ENCODE peak calls at places on chromosomes 11 and 22, in eight cellular contexts. Y is neural progenitor cell, Z is heart right ventricle, E is A549, N is uterus, K is AG04450, R is left lung, T is SK-N-SH. A is an unnamed sample.

GRCh38 chr22:31650391-31650790 is 11.6 kb downstream of the PISD start:
- DNase-seq in N (no peak), T (no peak), E (no peak), Y (no peak), K (peak), Z (no peak), R (no peak), A (no peak)

GRCh38 chr11:68357568-68357967 is 45.2 kb downstream of the LRP5 start:
- DNase-seq in Z (no peak), Y (no peak), N (no peak), R (no peak), E (no peak), K (no peak), T (no peak), A (no peak)

GRCh38 chr22:40547729-40548143 is 88.8 kb downstream of the MRTFA start:
- DNase-seq in T (no peak), K (no peak), E (no peak), R (no peak), Z (no peak), Y (no peak), N (no peak), A (no peak)

GRCh38 chr11:95923730-95924413 is at the start of gene MTMR2:
- DNase-seq in Z (peak), N (peak), T (peak), Y (peak), E (peak), R (peak), K (peak), A (peak)

GRCh38 chr22:40328551-40328950 is 17.7 kb upstream of the ADSL start:
- DNase-seq in Z (no peak), E (no peak), N (no peak), K (no peak), T (no peak), R (no peak), Y (no peak), A (no peak)

GRCh38 chr11:50080256-50080655 is 47.6 kb downstream of the OR4C45 start:
- DNase-seq in T (no peak), E (no peak), Y (no peak), R (no peak), K (no peak), N (no peak), Z (no peak), A (no peak)

GRCh38 chr11:45928535-45929215 is 6.2 kb downstream of the LARGE2 start:
- DNase-seq in N (no peak), K (no peak), T (no peak), Y (no peak), E (no peak), Z (no peak), R (no peak), A (no peak)

GRCh38 chr11:31199403-31199802 is 170.1 kb downstream of the DCDC1 start:
- DNase-seq in N (no peak), R (no peak), Z (no peak), T (no peak), Y (peak), K (no peak), E (no peak), A (no peak)

GRCh38 chr22:18156878-18157713 is 7.1 kb downstream of the USP18 start:
- DNase-seq in Y (peak), N (peak), R (no peak), E (peak), Z (peak), K (peak), T (peak), A (no peak)

GRCh38 chr11:11973866-11974265 is 34.6 kb downstream of the DKK3 start:
- DNase-seq in N (no peak), T (no peak), E (no peak), K (no peak), Y (no peak), Z (no peak), R (no peak), A (no peak)

GRCh38 chr22:39240841-39241631 is 3.7 kb downstream of the PDGFB start:
- DNase-seq in K (no peak), R (peak), E (peak), Y (peak), Z (no peak), T (no peak), N (no peak), A (peak)

GRCh38 chr11:85718126-85718943 is 32.3 kb upstream of the CCDC89 start:
- DNase-seq in K (no peak), Z (no peak), E (no peak), T (no peak), N (no peak), Y (no peak), R (no peak), A (no peak)

GRCh38 chr11:85723088-85723487 is 37.1 kb upstream of the CCDC89 start:
- DNase-seq in T (no peak), K (no peak), N (no peak), Z (no peak), E (no peak), Y (no peak), R (no peak), A (no peak)

GRCh38 chr11:85721191-85721590 is 35.2 kb upstream of the CCDC89 start:
- DNase-seq in R (no peak), Z (no peak), E (no peak), K (no peak), N (no peak), Y (no peak), T (no peak), A (no peak)

GRCh38 chr11:85717360-85717927 is 31.4 kb upstream of the CCDC89 start:
- DNase-seq in Y (no peak), R (no peak), N (no peak), K (no peak), Z (no peak), T (no peak), E (no peak), A (no peak)

DNA sequence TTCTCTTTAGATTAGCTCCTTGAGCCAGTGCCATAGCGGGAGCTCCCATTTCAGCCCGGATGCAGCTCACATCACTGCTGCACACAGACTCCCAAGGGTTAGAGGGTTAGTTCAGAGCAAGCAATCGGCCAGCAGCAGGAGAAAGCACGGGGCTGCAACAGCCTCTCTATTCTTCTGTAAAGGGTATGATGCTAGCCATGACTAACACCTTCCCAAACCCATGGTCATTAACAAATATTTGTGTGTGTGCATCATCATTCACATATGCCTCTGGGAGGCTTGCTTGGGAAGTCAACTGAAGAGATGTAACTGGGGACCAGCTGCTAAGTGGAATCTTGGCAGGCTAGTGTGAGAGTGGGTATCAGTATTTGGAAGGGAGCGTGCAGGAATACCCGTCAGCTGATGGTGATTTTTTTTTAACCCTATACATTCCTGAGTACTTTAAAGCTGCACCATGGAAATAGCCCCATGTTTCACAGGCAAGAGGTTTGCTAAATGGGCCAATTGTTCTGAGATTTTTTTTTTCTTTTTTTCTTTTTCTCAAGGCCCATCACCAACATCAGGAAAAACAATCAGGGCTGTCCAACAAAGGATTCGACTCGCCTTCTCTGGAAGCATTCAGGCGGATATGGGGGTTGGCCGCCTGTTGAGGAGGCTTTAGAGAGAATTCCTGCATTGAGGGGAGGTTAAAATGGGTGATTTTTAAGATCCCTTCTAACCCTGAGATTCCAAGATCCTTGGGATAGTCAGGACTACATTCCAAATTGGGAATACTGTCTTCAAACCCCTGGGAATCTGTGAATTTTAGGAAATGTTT is 33.2 kb upstream of the CCDC89 start:
- DNase-seq in Z (peak), E (peak), Y (peak), N (no peak), R (peak), K (peak), T (no peak), A (peak)
- H3K4me3 ChIP-seq in Z (peak), E (peak), Y (peak), N (no peak), R (no peak), K (peak), T (peak), A (no peak)

DNA sequence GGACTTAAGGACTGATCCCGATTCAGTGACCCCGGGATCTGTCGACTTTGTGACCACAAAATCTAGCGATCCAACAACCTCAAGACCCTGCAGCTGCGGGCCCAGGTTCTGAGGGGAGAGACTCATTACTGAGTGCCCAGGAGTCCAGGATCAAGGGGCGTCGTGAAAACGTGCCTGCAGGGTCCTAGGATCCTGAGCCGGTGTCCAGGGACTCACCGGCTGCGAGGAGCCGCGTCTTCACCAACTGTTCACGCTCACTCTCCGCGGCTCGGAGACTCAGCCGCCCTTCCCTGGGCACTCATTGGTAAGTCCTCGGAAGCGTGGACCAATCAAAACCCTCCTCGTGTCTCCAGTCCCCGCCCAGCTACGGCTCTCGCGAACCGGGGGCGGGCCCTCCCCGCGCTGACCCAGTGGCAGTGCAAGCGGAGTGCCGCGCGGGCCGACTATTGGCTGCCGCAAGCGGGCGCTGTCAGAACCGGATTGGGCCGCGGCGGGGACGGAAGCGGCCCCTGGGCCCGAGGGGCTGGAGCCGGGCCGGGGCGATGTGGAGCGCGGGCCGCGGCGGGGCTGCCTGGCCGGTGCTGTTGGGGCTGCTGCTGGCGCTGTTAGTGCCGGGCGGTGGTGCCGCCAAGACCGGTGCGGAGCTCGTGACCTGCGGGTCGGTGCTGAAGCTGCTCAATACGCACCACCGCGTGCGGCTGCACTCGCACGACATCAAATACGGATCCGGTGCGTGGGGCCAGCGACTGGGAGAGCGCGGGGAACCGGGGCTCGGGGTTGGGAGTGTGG is at the start of gene SDF2L1:
- DNase-seq in T (peak), N (peak), E (peak), K (peak), R (peak), Y (peak), Z (peak), A (peak)
- TF ChIP-seq CTCF in T (peak), N (no peak), E (no peak), K (no peak), R (no peak), Y (no peak), Z (peak), A (no peak)

DNA sequence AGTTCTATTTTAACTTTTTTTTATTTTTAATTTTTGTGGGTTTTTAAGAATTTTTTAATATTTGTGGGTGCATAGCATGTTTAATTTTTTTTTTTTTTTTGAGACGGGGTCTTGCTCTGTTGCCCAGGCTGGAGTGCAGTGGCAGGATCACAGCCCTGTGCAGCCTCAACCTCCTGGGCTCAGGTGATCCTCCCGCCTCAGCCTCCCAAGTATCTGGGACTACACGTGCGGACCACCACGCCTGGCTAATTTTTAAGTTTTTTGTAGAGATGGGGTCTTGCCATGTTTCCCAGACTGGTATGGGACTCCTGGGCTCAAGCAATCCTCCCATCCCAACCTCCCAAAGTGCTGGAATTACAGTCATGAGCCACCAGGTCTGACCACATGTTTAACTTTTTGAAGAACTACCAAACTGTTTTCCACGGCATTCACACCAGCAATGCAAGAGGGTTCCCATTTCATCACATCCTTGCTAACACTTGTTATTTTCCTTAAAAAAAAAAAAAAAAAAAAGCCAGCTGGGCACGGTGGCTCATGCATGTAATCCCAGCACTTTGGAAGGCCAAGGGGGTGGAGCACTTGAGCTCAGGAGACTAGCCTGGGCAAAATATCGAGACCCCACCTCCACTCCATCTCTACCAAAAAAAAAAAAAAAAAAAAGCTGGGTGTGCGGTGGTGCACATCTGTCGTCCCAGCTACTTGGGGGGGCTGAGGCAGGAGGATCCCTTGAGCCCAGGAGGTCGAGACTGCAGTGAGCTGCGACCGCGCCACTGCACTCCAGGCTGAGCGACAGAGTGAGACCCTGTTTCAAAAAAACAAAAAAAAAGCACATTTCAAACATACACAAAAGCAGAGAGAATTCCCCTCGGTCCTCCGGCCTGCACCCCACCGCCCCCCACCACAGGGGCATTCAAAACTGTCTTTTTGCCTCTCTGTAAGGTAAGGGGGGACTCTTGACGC is 16.7 kb upstream of the TXNRD2 start:
- DNase-seq in N (no peak), Y (no peak), Z (no peak), K (no peak), E (no peak), R (no peak), T (no peak), A (no peak)
- H3K4me3 ChIP-seq in N (no peak), Y (peak), Z (no peak), K (no peak), E (no peak), R (no peak), T (no peak), A (no peak)

GRCh38 chr22:26172389-26172990 is 3.2 kb downstream of the SEZ6L start:
- DNase-seq in K (no peak), N (no peak), Y (peak), E (peak), T (peak), R (no peak), Z (peak), A (no peak)

GRCh38 chr22:26169312-26170111 is at the start of gene SEZ6L:
- DNase-seq in R (no peak), Z (peak), E (no peak), T (peak), Y (peak), K (no peak), N (no peak), A (no peak)

GRCh38 chr22:26170795-26171194 is 1.5 kb downstream of the SEZ6L start:
- DNase-seq in R (no peak), N (no peak), E (no peak), Y (peak), Z (peak), K (no peak), T (peak), A (no peak)

GRCh38 chr22:26170112-26170492 is 840 bp downstream of the SEZ6L start:
- DNase-seq in K (no peak), T (no peak), Z (no peak), Y (peak), E (no peak), N (no peak), R (no peak), A (no peak)

GRCh38 chr22:26174280-26174679 is 5.0 kb downstream of the SEZ6L start:
- DNase-seq in Z (no peak), R (no peak), K (no peak), N (no peak), T (peak), Y (peak), E (peak), A (no peak)
- TF ChIP-seq CTCF in Z (no peak), R (no peak), K (no peak), N (no peak), T (no peak), Y (peak), E (no peak), A (no peak)

DNA sequence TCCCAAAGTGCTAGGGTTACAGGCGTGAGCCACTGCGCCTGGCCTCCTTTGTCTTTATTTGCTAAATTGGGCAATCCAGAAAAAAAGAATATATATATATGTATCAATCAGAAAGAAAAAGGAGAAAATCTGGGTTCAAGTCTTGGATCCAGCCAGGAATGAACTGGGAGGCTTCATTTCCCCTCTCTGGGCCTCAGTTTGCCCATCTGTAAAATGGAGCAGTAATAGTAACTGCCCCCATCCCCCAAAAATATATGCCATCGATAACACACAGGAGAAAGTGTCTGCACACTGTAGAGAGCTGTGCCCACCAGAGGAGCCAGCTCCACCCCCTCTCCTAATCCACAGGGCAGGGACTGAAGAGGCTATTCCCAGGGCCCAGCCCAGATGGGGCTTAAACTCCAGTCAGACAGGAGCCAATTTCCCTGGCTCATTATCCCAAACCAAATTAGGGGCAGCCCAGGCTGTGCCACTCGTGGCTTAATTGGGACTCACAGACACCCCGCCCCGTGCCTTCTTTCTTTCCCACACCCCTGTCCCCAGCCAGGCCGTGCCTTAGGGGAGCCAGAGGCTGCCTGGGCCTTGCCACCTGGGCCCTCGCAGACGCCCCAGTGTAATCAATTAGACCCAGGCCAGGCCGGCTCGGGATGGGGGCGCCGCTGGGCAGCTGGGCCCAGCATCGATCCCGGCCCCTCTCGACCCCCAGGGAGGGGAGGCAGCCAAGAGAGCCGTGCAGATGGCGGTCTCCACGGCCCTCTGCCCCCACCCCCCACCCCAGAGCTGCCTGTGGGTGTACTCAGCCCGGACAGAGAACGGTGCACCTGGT is 171.4 kb downstream of the MN1 start:
- DNase-seq in Y (peak), K (no peak), N (no peak), E (no peak), T (no peak), Z (no peak), R (no peak), A (no peak)
- H3K4me3 ChIP-seq in Y (no peak), K (no peak), N (no peak), E (no peak), T (no peak), Z (no peak), R (no peak), A (no peak)

GRCh38 chr22:41672780-41673509 is 15.7 kb downstream of the SNU13 start:
- DNase-seq in N (no peak), E (peak), Z (no peak), Y (no peak), K (no peak), R (no peak), T (no peak), A (no peak)
- TF ChIP-seq CTCF in N (no peak), E (peak), Z (peak), Y (peak), K (peak), R (no peak), T (no peak), A (no peak)